ENCODE peak calls at places on chromosomes 7 and 10, in nine cellular contexts. Z is stimulated activated CD8-positive, alpha-beta memory T cell treated with anti-CD3 and anti-CD28 coated beads, Interleukin-12 subunit alpha, Interleukin-12 subunit beta, amount 100 ng/mL, for 4 hours; I is NCI-H460; G is AG04450; Y is KG1; C is hepatocyte; O is EL; T is T-helper 17 cell; H is COR-L47. F is an unnamed sample.
A peak's percentile ranks its signal among the peaks of the same experiment; 100 is the strongest.

GRCh38 chr10:105756386-105756785 is 1115.3 kb downstream of the SORCS3 start:
- DNase-seq in Z (no peak), I (no peak), G (no peak), Y (no peak), C (no peak), O (no peak), T (no peak), H (no peak), F (no peak)

GRCh38 chr7:375901-376305 is 85.9 kb downstream of the FOXL3 start:
- DNase-seq in Z (no peak), I (no peak), G (no peak), Y (no peak), C (no peak), O (no peak), T (no peak), H (no peak), F (no peak)

GRCh38 chr7:157772486-157773130 is 435.8 kb downstream of the DNAJB6 start:
- DNase-seq in Z (no peak), I (no peak), G (no peak), Y (no peak), C (no peak), O (no peak), T (no peak), H (no peak), F (no peak)

GRCh38 chr7:117781707-117782106 is 91.5 kb downstream of the CTTNBP2 start:
- DNase-seq in Z (no peak), I (no peak), G (no peak), Y (no peak), C (no peak), O (no peak), T (no peak), H (no peak), F (no peak)

GRCh38 chr7:110568932-110569331 is 522.0 kb upstream of the LRRN3 start:
- DNase-seq in Z (no peak), I (peak; percentile 25), G (no peak), Y (no peak), C (no peak), O (no peak), T (no peak), H (no peak), F (peak; percentile 84)

GRCh38 chr10:95789928-95790327 is 34.0 kb downstream of the ENTPD1 start:
- DNase-seq in Z (no peak), I (no peak), G (no peak), Y (no peak), C (no peak), O (no peak), T (no peak), H (no peak), F (no peak)

GRCh38 chr10:110788620-110789385 is 82.9 kb upstream of the PDCD4 start:
- DNase-seq in Z (no peak), I (no peak), G (no peak), Y (no peak), C (peak; percentile 42), O (no peak), T (no peak), H (no peak), F (no peak)

GRCh38 chr10:42997151-42997848 is 79.6 kb upstream of the RET start:
- DNase-seq in Z (no peak), I (no peak), G (no peak), Y (no peak), C (peak; percentile 2), O (no peak), T (no peak), H (no peak), F (no peak)

GRCh38 chr10:84660340-84661159 is 332.2 kb downstream of the CCSER2 start:
- DNase-seq in Z (no peak), I (no peak), G (no peak), Y (no peak), C (no peak), O (no peak), T (no peak), H (no peak), F (no peak)

GRCh38 chr10:62437696-62438095 is 63.5 kb downstream of the ZNF365 start:
- DNase-seq in Z (no peak), I (peak; percentile 60), G (no peak), Y (no peak), C (peak; percentile 78), O (peak; percentile 77), T (no peak), H (peak; percentile 45), F (peak; percentile 54)

GRCh38 chr7:97503367-97504094 is 228.4 kb upstream of the TAC1 start:
- DNase-seq in Z (no peak), I (no peak), G (no peak), Y (no peak), C (no peak), O (no peak), T (no peak), H (no peak), F (no peak)

GRCh38 chr7:20783716-20784310 is 2.9 kb downstream of the SP8 start:
- DNase-seq in Z (no peak), I (no peak), G (no peak), Y (no peak), C (peak; percentile 66), O (no peak), T (no peak), H (peak; percentile 25), F (peak; percentile 38)

GRCh38 chr10:49367600-49367999 is 28.3 kb downstream of the DRGX start:
- DNase-seq in Z (no peak), I (no peak), G (no peak), Y (no peak), C (no peak), O (no peak), T (no peak), H (no peak), F (no peak)

GRCh38 chr10:33453081-33453850 is 118.8 kb upstream of the NRP1 start:
- DNase-seq in Z (no peak), I (no peak), G (no peak), Y (no peak), C (no peak), O (peak; percentile 78), T (no peak), H (no peak), F (no peak)

GRCh38 chr7:90266808-90267207 is 21.8 kb downstream of the CFAP69 start:
- DNase-seq in Z (no peak), I (no peak), G (no peak), Y (no peak), C (no peak), O (peak; percentile 34), T (no peak), H (no peak), F (no peak)

GRCh38 chr10:27687808-27688207 is 57.8 kb downstream of the MKX start:
- DNase-seq in Z (no peak), I (no peak), G (no peak), Y (no peak), C (peak; percentile 7), O (peak; percentile 12), T (no peak), H (no peak), F (no peak)

GRCh38 chr10:79063071-79063491 is 5.7 kb upstream of the ZMIZ1 start:
- DNase-seq in Z (no peak), I (no peak), G (no peak), Y (no peak), C (no peak), O (no peak), T (no peak), H (no peak), F (no peak)

GRCh38 chr10:63766766-63767505 is 245.7 kb downstream of the REEP3 start:
- DNase-seq in Z (no peak), I (no peak), G (no peak), Y (no peak), C (no peak), O (peak; percentile 47), T (no peak), H (no peak), F (peak; percentile 29)

GRCh38 chr10:11017575-11018425 is at the start of gene CELF2:
- DNase-seq in Z (peak; percentile 21), I (no peak), G (no peak), Y (no peak), C (peak; percentile 86), O (peak; percentile 24), T (peak; percentile 38), H (peak; percentile 51), F (peak; percentile 3)

F was measured in foreskin melanocyte.